ENCODE peak calls at places on chromosome 19, in four cellular contexts. U is endothelial cell, S is IMR-90, G is kidney epithelial cell. R is an unnamed sample.
A peak's percentile ranks its signal among the peaks of the same experiment; 100 is the strongest.

GRCh38 chr19:32104465-32105235 is 240.8 kb upstream of the ZNF507 start:
- DNase-seq in G (peak; percentile 79), S (no peak), U (no peak), R (no peak)

GRCh38 chr19:53328967-53329366 is 4.6 kb upstream of the ZNF845 start:
- DNase-seq in G (no peak), S (peak; percentile 4), U (no peak), R (no peak)

GRCh38 chr19:35644987-35645679 is 3.0 kb upstream of the COX6B1 start:
- DNase-seq in G (no peak), S (peak; percentile 16), U (peak; percentile 58), R (peak; percentile 93)

GRCh38 chr19:46426506-46427162 is 2.1 kb downstream of the PNMA8C start:
- DNase-seq in G (no peak), U (peak; percentile 90), S (peak; percentile 68), R (no peak)

GRCh38 chr19:52110780-52111179 is 15.2 kb upstream of the ZNF841 start:
- DNase-seq in S (no peak), U (no peak), G (no peak), R (no peak)

GRCh38 chr19:4693471-4694121 is 23.5 kb upstream of the MYDGF start:
- DNase-seq in G (no peak), U (no peak), S (no peak), R (no peak)

GRCh38 chr19:10235003-10235402 is 3.9 kb upstream of the S1PR2 start:
- DNase-seq in U (no peak), S (no peak), G (no peak), R (no peak)

GRCh38 chr19:40162104-40162503 is 29.1 kb upstream of the MAP3K10 start:
- DNase-seq in S (no peak), U (no peak), G (no peak), R (no peak)

GRCh38 chr19:5354403-5354802 is 13.8 kb upstream of the PTPRS start:
- DNase-seq in S (no peak), G (no peak), U (peak; percentile 28), R (peak; percentile 34)

GRCh38 chr19:55836340-55836739 is at the start of gene NLRP4:
- DNase-seq in G (no peak), U (no peak), S (no peak), R (no peak)

GRCh38 chr19:2246801-2247361 is 2.2 kb upstream of the AMH start:
- DNase-seq in U (no peak), G (no peak), S (peak; percentile 35), R (no peak)

GRCh38 chr19:46821512-46822359 is 28.9 kb downstream of the AP2S1 start:
- DNase-seq in U (no peak), S (no peak), G (no peak), R (peak; percentile 98)

GRCh38 chr19:47106819-47107200 is 6.8 kb downstream of the ZC3H4 start:
- DNase-seq in G (no peak), S (peak; percentile 66), U (no peak), R (no peak)

GRCh38 chr19:52226652-52227051 is 36.8 kb downstream of the PPP2R1A start:
- DNase-seq in U (no peak), S (no peak), G (no peak), R (no peak)

GRCh38 chr19:6030214-6030507 is 52.2 kb upstream of the RANBP3 start:
- DNase-seq in G (no peak), U (no peak), S (peak; percentile 79), R (no peak)

GRCh38 chr19:53947624-53948023 is 15.1 kb upstream of the CACNG8 start:
- DNase-seq in S (no peak), U (peak; percentile 30), G (no peak), R (no peak)

GRCh38 chr19:50490411-50490811 is 13.8 kb upstream of the GARIN5A start:
- DNase-seq in S (no peak), G (no peak), U (no peak), R (no peak)

GRCh38 chr19:10832659-10833296 is 3.2 kb downstream of the TMED1 start:
- DNase-seq in S (no peak), U (no peak), G (no peak), R (no peak)

GRCh38 chr19:46385636-46386035 is 27.7 kb downstream of the CCDC8 start:
- DNase-seq in U (no peak), G (no peak), S (no peak), R (no peak)

GRCh38 chr19:40666803-40667438 is 23.5 kb downstream of the NUMBL start:
- DNase-seq in S (no peak), G (no peak), U (no peak), R (no peak)

GRCh38 chr19:40305403-40305802 is 20.3 kb upstream of the AKT2 start:
- DNase-seq in G (peak; percentile 60), U (peak; percentile 80), S (peak; percentile 90), R (peak; percentile 76)

GRCh38 chr19:4524808-4525562 is 6.7 kb upstream of the PLIN4 start:
- DNase-seq in G (no peak), S (no peak), U (peak; percentile 77), R (peak; percentile 65)

GRCh38 chr19:40266111-40266510 is 19.0 kb downstream of the AKT2 start:
- DNase-seq in U (no peak), S (no peak), G (no peak), R (no peak)

GRCh38 chr19:34217952-34218817 is 36.2 kb upstream of the GARRE1 start:
- DNase-seq in S (peak; percentile 98), G (peak; percentile 81), U (no peak), R (peak; percentile 78)

GRCh38 chr19:3095375-3096191 is 1.4 kb downstream of the GNA11 start:
- DNase-seq in G (no peak), U (peak; percentile 56), S (no peak), R (peak; percentile 36)

GRCh38 chr19:1896508-1896907 is 8.7 kb upstream of the ADAT3 start:
- DNase-seq in S (no peak), G (no peak), U (no peak), R (no peak)

GRCh38 chr19:29491995-29492577 is 33.7 kb upstream of the VSTM2B start:
- DNase-seq in S (no peak), G (no peak), U (no peak), R (no peak)

GRCh38 chr19:32336259-32337111 is 8.9 kb upstream of the ZNF507 start:
- DNase-seq in G (no peak), S (peak; percentile 59), U (no peak), R (no peak)

GRCh38 chr19:1621021-1621420 is 15.8 kb upstream of the UQCR11 start:
- DNase-seq in G (no peak), U (no peak), S (no peak), R (no peak)

GRCh38 chr19:3243851-3244700 is 19.6 kb downstream of the CELF5 start:
- DNase-seq in U (peak; percentile 58), G (peak; percentile 5), S (peak; percentile 56), R (peak; percentile 84)

GRCh38 chr19:13165091-13165997 is 15.1 kb downstream of the IER2 start:
- DNase-seq in G (no peak), S (no peak), U (no peak), R (no peak)
- TF ChIP-seq CTCF in G (no peak), S (no peak), U (no peak), R (no peak)

DNA sequence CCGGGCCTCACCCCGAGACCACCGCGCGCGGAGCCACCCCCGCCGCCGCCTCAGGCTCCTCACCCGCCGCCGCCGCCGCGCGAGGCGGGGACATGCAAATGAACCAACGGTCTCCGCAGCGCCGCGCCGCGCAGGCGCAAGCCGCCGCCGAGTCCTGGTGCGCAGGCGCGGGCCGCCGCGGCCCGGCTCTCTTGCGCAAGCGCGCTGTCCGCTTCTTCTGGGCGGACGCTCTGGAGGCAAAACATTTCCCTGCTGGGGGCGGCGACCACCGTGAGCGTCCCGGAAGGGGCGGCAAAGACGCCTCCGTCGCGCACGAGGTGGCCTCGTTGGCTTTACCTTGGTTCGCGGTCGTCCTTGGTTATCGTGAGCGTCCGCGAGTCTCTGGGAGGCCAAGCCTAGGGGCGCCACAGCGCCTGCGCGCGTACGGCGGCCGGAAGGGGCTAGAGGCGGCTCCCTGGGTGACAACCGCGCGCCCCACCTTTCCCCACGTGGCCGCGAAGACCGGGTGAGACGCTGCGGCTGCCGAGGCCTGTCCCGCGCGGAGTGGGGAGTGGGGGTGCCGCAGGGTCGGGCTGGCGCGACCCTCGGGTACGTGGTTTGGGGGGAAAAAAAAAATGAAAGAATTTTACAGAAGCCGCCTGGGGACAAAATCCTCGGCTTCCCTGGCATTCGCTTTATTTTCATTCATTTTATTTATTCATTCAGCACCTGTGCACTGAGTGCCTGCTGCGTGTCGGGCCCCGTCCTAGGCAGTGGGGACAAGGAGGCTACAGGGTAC is at the start of the genes ARMC6 and SUGP2:
- DNase-seq in G (no peak), S (peak; percentile 84), U (peak; percentile 90), R (peak; percentile 94)
- TF ChIP-seq CTCF in G (no peak), S (no peak), U (no peak), R (no peak)

DNA sequence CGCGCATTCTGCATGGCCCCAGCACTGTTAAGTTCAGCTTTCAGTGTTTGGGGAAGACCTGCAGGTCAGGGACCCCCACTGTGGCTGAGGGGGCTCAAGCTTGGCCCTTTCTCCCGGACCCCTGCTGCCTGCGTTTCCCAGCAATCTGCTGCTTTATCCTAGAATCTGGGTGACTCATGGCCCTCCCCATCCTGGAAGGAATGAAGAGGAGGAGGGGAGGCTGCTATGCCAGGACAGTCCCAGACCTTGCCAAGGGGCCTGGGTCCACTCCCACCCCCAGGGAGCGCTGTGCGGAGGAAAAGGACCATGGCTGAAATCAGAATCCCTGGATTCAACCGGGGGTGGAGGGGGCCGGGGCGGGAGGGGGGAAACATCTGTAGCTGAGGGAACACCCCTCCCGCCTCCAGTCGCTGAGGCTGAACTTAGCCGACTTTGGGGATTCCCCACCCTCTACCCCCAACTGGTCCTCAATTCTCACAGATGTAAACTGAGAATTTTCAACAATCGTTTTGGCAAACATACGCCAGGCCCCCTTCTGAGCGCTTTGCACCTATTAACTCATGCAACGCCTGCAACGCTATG is 20.6 kb downstream of the ZNF114 start:
- DNase-seq in S (peak; percentile 57), G (no peak), U (peak; percentile 61), R (no peak)
- TF ChIP-seq CTCF in S (peak; percentile 28), G (peak; percentile 27), U (no peak), R (no peak)

GRCh38 chr19:16661480-16662034 is 618 bp downstream of the TMEM38A start:
- DNase-seq in G (no peak), U (no peak), S (no peak), R (no peak)

GRCh38 chr19:16657384-16657783 is 2.6 kb downstream of the SMIM7 start:
- DNase-seq in U (no peak), S (no peak), G (no peak), R (no peak)

GRCh38 chr19:16660763-16661479 is at the start of gene TMEM38A:
- DNase-seq in U (peak; percentile 22), S (no peak), G (no peak), R (no peak)

GRCh38 chr19:16659464-16659831 is 496 bp downstream of the SMIM7 start:
- DNase-seq in G (no peak), U (no peak), S (no peak), R (no peak)

DNA sequence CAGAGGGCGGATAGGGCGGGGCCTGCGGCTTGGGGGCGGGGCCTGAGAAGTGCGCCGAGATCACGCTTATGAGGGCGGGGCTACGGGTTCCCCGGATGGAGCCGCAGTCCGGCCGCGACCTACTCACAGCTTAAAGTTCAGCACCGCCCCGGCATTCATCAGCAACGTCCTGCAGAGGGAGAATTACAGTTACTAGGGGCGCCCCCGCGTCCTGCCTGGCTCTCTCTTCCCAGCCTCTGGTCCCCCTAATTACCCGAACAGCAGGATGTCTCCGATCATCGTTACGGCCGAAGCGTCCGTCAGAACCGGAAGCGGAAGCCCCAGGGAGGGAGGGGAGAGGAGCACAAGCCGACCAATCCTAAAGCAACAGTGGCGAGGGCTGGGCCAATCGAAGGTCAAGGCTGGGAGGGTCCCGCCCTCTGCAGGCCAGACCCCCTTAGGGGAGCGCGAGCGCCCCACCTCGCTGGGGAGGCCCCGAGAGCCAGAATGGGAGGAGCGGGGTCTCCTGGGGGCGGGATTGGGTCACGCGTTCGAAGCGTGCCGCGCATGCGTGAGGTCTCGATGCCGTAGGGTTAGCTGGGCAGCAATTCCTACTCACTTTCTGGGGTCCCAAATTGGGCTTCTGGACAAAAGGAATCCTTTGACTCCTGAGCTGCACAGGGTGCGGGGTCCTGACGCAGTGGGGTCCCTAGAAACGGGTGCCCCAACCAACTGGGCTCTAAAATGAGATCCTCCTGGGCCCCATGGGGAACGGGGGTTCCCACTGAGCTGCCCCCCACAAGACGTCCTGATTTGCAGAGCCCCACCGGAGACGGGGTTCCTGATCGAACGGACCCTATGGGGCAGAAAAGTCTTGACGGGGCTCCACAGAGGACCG is at the start of gene SMIM7:
- DNase-seq in U (peak; percentile 98), S (peak; percentile 98), G (peak; percentile 88), R (peak; percentile 98)
- TF ChIP-seq CTCF in U (no peak), S (peak; percentile 30), G (peak; percentile 14), R (peak; percentile 68)